ENCODE peak calls at places on chromosomes 7 and 10, in six cellular contexts. One of them, this sample, is unnamed.

GRCh38 chr10:26486985-26487850 is 49.1 kb downstream of the APBB1IP start:
- DNase-seq in GM06990: peak
- DNase-seq in BJ: peak
- DNase-seq in sigmoid colon: no peak
- DNase-seq in breast epithelium: no peak
- DNase-seq in foreskin fibroblast: peak
- DNase-seq in this sample: peak

GRCh38 chr7:23467731-23468720 is 2.3 kb downstream of the IGF2BP3 start:
- DNase-seq in GM06990: peak
- DNase-seq in BJ: no peak
- DNase-seq in sigmoid colon: no peak
- DNase-seq in breast epithelium: no peak
- DNase-seq in foreskin fibroblast: peak
- DNase-seq in this sample: peak

GRCh38 chr7:93992423-93993110 is 11.6 kb downstream of the BET1 start:
- DNase-seq in GM06990: no peak
- DNase-seq in BJ: no peak
- DNase-seq in sigmoid colon: no peak
- DNase-seq in breast epithelium: no peak
- DNase-seq in foreskin fibroblast: no peak
- DNase-seq in this sample: no peak

GRCh38 chr10:95745487-95745886 is 10.5 kb upstream of the ENTPD1 start:
- DNase-seq in GM06990: no peak
- DNase-seq in BJ: no peak
- DNase-seq in sigmoid colon: no peak
- DNase-seq in breast epithelium: no peak
- DNase-seq in foreskin fibroblast: no peak
- DNase-seq in this sample: no peak

GRCh38 chr10:131760416-131761166 is 140.2 kb upstream of the PPP2R2D start:
- DNase-seq in GM06990: no peak
- DNase-seq in BJ: no peak
- DNase-seq in sigmoid colon: no peak
- DNase-seq in breast epithelium: no peak
- DNase-seq in foreskin fibroblast: no peak
- DNase-seq in this sample: no peak

GRCh38 chr10:16656886-16657285 is 135.2 kb upstream of the C1QL3 start:
- DNase-seq in GM06990: no peak
- DNase-seq in BJ: no peak
- DNase-seq in sigmoid colon: no peak
- DNase-seq in breast epithelium: no peak
- DNase-seq in foreskin fibroblast: no peak
- DNase-seq in this sample: no peak

GRCh38 chr7:92694211-92694610 is 104.0 kb upstream of the FAM133B start:
- DNase-seq in GM06990: no peak
- DNase-seq in BJ: no peak
- DNase-seq in sigmoid colon: no peak
- DNase-seq in breast epithelium: no peak
- DNase-seq in foreskin fibroblast: no peak
- DNase-seq in this sample: no peak

GRCh38 chr7:45917064-45917463 is 4.0 kb downstream of the IGFBP3 start:
- DNase-seq in GM06990: no peak
- DNase-seq in BJ: no peak
- DNase-seq in sigmoid colon: no peak
- DNase-seq in breast epithelium: no peak
- DNase-seq in foreskin fibroblast: no peak
- DNase-seq in this sample: no peak

GRCh38 chr10:30048768-30049507 is 10.4 kb downstream of the JCAD start:
- DNase-seq in GM06990: no peak
- DNase-seq in BJ: no peak
- DNase-seq in sigmoid colon: no peak
- DNase-seq in breast epithelium: no peak
- DNase-seq in foreskin fibroblast: no peak
- DNase-seq in this sample: no peak

GRCh38 chr10:26215923-26216576 is 524 bp upstream of the GAD2 start:
- DNase-seq in GM06990: no peak
- DNase-seq in BJ: no peak
- DNase-seq in sigmoid colon: no peak
- DNase-seq in breast epithelium: no peak
- DNase-seq in foreskin fibroblast: no peak
- DNase-seq in this sample: no peak

GRCh38 chr7:97004931-97005763 is at the start of gene DLX6:
- DNase-seq in GM06990: no peak
- DNase-seq in BJ: no peak
- DNase-seq in sigmoid colon: peak
- DNase-seq in breast epithelium: no peak
- DNase-seq in foreskin fibroblast: peak
- DNase-seq in this sample: no peak

GRCh38 chr10:49389331-49389920 is 6.5 kb downstream of the DRGX start:
- DNase-seq in GM06990: no peak
- DNase-seq in BJ: no peak
- DNase-seq in sigmoid colon: no peak
- DNase-seq in breast epithelium: no peak
- DNase-seq in foreskin fibroblast: no peak
- DNase-seq in this sample: no peak

GRCh38 chr10:30057421-30057841 is 2.0 kb downstream of the JCAD start:
- DNase-seq in GM06990: no peak
- DNase-seq in BJ: no peak
- DNase-seq in sigmoid colon: no peak
- DNase-seq in breast epithelium: no peak
- DNase-seq in foreskin fibroblast: no peak
- DNase-seq in this sample: no peak

GRCh38 chr10:28400176-28400575 is 97.3 kb upstream of the MPP7 start:
- DNase-seq in GM06990: peak
- DNase-seq in BJ: no peak
- DNase-seq in sigmoid colon: no peak
- DNase-seq in breast epithelium: no peak
- DNase-seq in foreskin fibroblast: no peak
- DNase-seq in this sample: no peak

GRCh38 chr7:133301444-133301843 is 48.6 kb downstream of the EXOC4 start:
- DNase-seq in GM06990: no peak
- DNase-seq in BJ: no peak
- DNase-seq in sigmoid colon: no peak
- DNase-seq in breast epithelium: no peak
- DNase-seq in foreskin fibroblast: no peak
- DNase-seq in this sample: no peak

GRCh38 chr7:9600974-9601373 is 1167.6 kb downstream of the NXPH1 start:
- DNase-seq in GM06990: no peak
- DNase-seq in BJ: no peak
- DNase-seq in sigmoid colon: no peak
- DNase-seq in breast epithelium: no peak
- DNase-seq in foreskin fibroblast: no peak
- DNase-seq in this sample: no peak

GRCh38 chr10:103716206-103717160 is 138.9 kb downstream of the SH3PXD2A start:
- DNase-seq in GM06990: no peak
- DNase-seq in BJ: no peak
- DNase-seq in sigmoid colon: no peak
- DNase-seq in breast epithelium: peak
- DNase-seq in foreskin fibroblast: peak
- DNase-seq in this sample: no peak

GRCh38 chr7:120272261-120272895 is 597 bp upstream of the KCND2 start:
- DNase-seq in GM06990: peak
- DNase-seq in BJ: no peak
- DNase-seq in sigmoid colon: no peak
- DNase-seq in breast epithelium: no peak
- DNase-seq in foreskin fibroblast: peak
- DNase-seq in this sample: peak

GRCh38 chr7:20438248-20438647 is 107.5 kb downstream of the ITGB8 start:
- DNase-seq in GM06990: no peak
- DNase-seq in BJ: no peak
- DNase-seq in sigmoid colon: no peak
- DNase-seq in breast epithelium: no peak
- DNase-seq in foreskin fibroblast: no peak
- DNase-seq in this sample: no peak

GRCh38 chr7:91168766-91169518 is 95.3 kb upstream of the FZD1 start:
- DNase-seq in GM06990: no peak
- DNase-seq in BJ: no peak
- DNase-seq in sigmoid colon: no peak
- DNase-seq in breast epithelium: no peak
- DNase-seq in foreskin fibroblast: peak
- DNase-seq in this sample: no peak

GRCh38 chr7:28573751-28574295 is 161.5 kb downstream of the CREB5 start:
- DNase-seq in GM06990: no peak
- DNase-seq in BJ: no peak
- DNase-seq in sigmoid colon: no peak
- DNase-seq in breast epithelium: no peak
- DNase-seq in foreskin fibroblast: no peak
- DNase-seq in this sample: no peak

GRCh38 chr10:48604408-48605263 is at the start of gene ARHGAP22:
- DNase-seq in GM06990: no peak
- DNase-seq in BJ: no peak
- DNase-seq in sigmoid colon: peak
- DNase-seq in breast epithelium: no peak
- DNase-seq in foreskin fibroblast: peak
- DNase-seq in this sample: no peak

GRCh38 chr7:104074529-104074928 is 85.1 kb upstream of the RELN start:
- DNase-seq in GM06990: no peak
- DNase-seq in BJ: no peak
- DNase-seq in sigmoid colon: no peak
- DNase-seq in breast epithelium: no peak
- DNase-seq in foreskin fibroblast: no peak
- DNase-seq in this sample: no peak

GRCh38 chr10:71203124-71203523 is 9.2 kb upstream of the UNC5B start:
- DNase-seq in GM06990: no peak
- DNase-seq in BJ: no peak
- DNase-seq in sigmoid colon: no peak
- DNase-seq in breast epithelium: peak
- DNase-seq in foreskin fibroblast: no peak
- DNase-seq in this sample: no peak

GRCh38 chr10:7410306-7410799 is 481 bp downstream of the SFMBT2 start:
- DNase-seq in GM06990: peak
- DNase-seq in BJ: no peak
- DNase-seq in sigmoid colon: no peak
- DNase-seq in breast epithelium: no peak
- DNase-seq in foreskin fibroblast: peak
- DNase-seq in this sample: no peak

GRCh38 chr10:52642208-52642607 is 130.4 kb downstream of the MBL2 start:
- DNase-seq in GM06990: no peak
- DNase-seq in BJ: no peak
- DNase-seq in sigmoid colon: no peak
- DNase-seq in breast epithelium: no peak
- DNase-seq in foreskin fibroblast: no peak
- DNase-seq in this sample: no peak

GRCh38 chr7:3995187-3995586 is 686.9 kb upstream of the FOXK1 start:
- DNase-seq in GM06990: no peak
- DNase-seq in BJ: no peak
- DNase-seq in sigmoid colon: no peak
- DNase-seq in breast epithelium: no peak
- DNase-seq in foreskin fibroblast: no peak
- DNase-seq in this sample: no peak

DNA sequence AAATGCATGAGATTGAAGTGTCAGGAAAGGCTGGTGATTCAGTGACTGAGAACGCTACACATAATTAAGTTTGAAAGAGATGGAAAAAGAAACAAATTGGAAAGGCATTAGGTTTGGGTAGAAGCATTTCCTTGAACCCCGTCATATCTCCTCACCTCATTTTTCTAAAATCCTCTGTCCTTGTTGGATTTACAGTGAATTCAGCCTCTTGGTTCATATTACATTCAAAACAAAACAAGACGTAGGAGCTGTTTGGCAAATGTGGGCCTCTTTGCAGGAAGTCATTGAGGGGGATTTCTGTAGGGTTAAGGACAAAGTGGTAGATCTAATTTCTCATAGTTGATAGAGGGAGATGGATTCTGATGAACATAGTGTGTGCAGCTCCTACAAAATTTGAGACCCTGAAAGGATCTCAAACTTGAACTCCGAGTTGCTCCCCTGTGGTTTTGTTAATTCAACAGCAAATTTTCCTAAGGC is 628 bp downstream of the TBXAS1 start:
- DNase-seq in GM06990: peak
- DNase-seq in BJ: no peak
- DNase-seq in sigmoid colon: no peak
- DNase-seq in breast epithelium: no peak
- DNase-seq in foreskin fibroblast: no peak
- DNase-seq in this sample: no peak
- H3K4me3 ChIP-seq in GM06990: peak
- H3K4me3 ChIP-seq in BJ: no peak
- H3K4me3 ChIP-seq in sigmoid colon: peak
- H3K4me3 ChIP-seq in breast epithelium: peak
- H3K4me3 ChIP-seq in foreskin fibroblast: no peak
- H3K4me3 ChIP-seq in this sample: no peak

GRCh38 chr10:58334817-58335305 is at the start of gene UBE2D1:
- DNase-seq in GM06990: peak
- DNase-seq in BJ: no peak
- DNase-seq in sigmoid colon: peak
- DNase-seq in breast epithelium: peak
- DNase-seq in foreskin fibroblast: peak
- DNase-seq in this sample: no peak

GRCh38 chr10:58341422-58341821 is 6.6 kb downstream of the UBE2D1 start:
- DNase-seq in GM06990: no peak
- DNase-seq in BJ: no peak
- DNase-seq in sigmoid colon: no peak
- DNase-seq in breast epithelium: no peak
- DNase-seq in foreskin fibroblast: no peak
- DNase-seq in this sample: no peak

GRCh38 chr10:58341947-58342346 is 7.1 kb downstream of the UBE2D1 start:
- DNase-seq in GM06990: no peak
- DNase-seq in BJ: no peak
- DNase-seq in sigmoid colon: no peak
- DNase-seq in breast epithelium: no peak
- DNase-seq in foreskin fibroblast: no peak
- DNase-seq in this sample: no peak

GRCh38 chr10:58335306-58336005 is 650 bp downstream of the UBE2D1 start:
- DNase-seq in GM06990: peak
- DNase-seq in BJ: no peak
- DNase-seq in sigmoid colon: peak
- DNase-seq in breast epithelium: no peak
- DNase-seq in foreskin fibroblast: peak
- DNase-seq in this sample: no peak

GRCh38 chr10:58336242-58336641 is 1.4 kb downstream of the UBE2D1 start:
- DNase-seq in GM06990: no peak
- DNase-seq in BJ: no peak
- DNase-seq in sigmoid colon: no peak
- DNase-seq in breast epithelium: no peak
- DNase-seq in foreskin fibroblast: no peak
- DNase-seq in this sample: no peak
- H3K4me3 ChIP-seq in GM06990: peak
- H3K4me3 ChIP-seq in BJ: no peak
- H3K4me3 ChIP-seq in sigmoid colon: no peak
- H3K4me3 ChIP-seq in breast epithelium: no peak
- H3K4me3 ChIP-seq in foreskin fibroblast: peak
- H3K4me3 ChIP-seq in this sample: no peak

GRCh38 chr7:15686957-15687644 is 618 bp upstream of the MEOX2 start:
- DNase-seq in GM06990: no peak
- DNase-seq in BJ: no peak
- DNase-seq in sigmoid colon: peak
- DNase-seq in breast epithelium: no peak
- DNase-seq in foreskin fibroblast: peak
- DNase-seq in this sample: no peak
- H3K4me3 ChIP-seq in GM06990: no peak
- H3K4me3 ChIP-seq in BJ: no peak
- H3K4me3 ChIP-seq in sigmoid colon: peak
- H3K4me3 ChIP-seq in breast epithelium: peak
- H3K4me3 ChIP-seq in foreskin fibroblast: peak
- H3K4me3 ChIP-seq in this sample: peak

DNA sequence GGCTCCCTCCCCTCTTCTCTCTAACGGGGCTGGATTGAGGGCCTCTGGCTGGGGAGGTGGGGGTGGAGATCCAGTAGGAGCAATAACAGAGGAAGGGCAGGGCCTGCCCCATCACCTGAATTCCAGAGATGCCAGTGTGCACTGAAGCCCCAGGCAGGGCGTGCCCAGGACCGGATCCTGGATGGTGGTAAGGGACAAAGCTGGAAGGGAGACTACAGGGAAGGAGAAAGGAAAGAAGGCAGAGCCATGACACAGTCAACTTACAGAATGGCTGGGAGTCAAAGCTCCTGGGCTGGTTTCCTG is 647 bp downstream of the TMEM139 start:
- DNase-seq in GM06990: no peak
- DNase-seq in BJ: no peak
- DNase-seq in sigmoid colon: no peak
- DNase-seq in breast epithelium: peak
- DNase-seq in foreskin fibroblast: no peak
- DNase-seq in this sample: no peak
- H3K4me3 ChIP-seq in GM06990: no peak
- H3K4me3 ChIP-seq in BJ: no peak
- H3K4me3 ChIP-seq in sigmoid colon: no peak
- H3K4me3 ChIP-seq in breast epithelium: peak
- H3K4me3 ChIP-seq in foreskin fibroblast: no peak
- H3K4me3 ChIP-seq in this sample: no peak

This sample was measured in skeletal muscle cell.